ENCODE peak calls at places on chromosomes 4 and X, in six cellular contexts. F is COR-L47; S is stimulated activated CD4-positive, alpha-beta T cell treated with anti-CD3 and anti-CD28 coated beads, Interleukin-2, amount 100 ng/mL, for 4 hours; A is substantia nigra; M is GM20000; N is stimulated activated CD8-positive, alpha-beta memory T cell treated with anti-CD3 and anti-CD28 coated beads, Interleukin-2, amount 100 ng/mL, for 1 hour. O is an unnamed sample.

GRCh38 chrX:153775631-153776595 is 4.9 kb upstream of the SRPK3 start:
- DNase-seq in A (no peak), S (no peak), M (peak; percentile 26), N (no peak), F (no peak), O (no peak)

GRCh38 chr4:21986312-21986711 is 37.7 kb upstream of the KCNIP4 start:
- DNase-seq in S (no peak), F (no peak), M (no peak), N (no peak), A (no peak), O (no peak)

GRCh38 chr4:140330311-140330900 is 43.0 kb upstream of the SCOC start:
- DNase-seq in S (no peak), A (no peak), N (no peak), M (no peak), F (no peak), O (no peak)

GRCh38 chr4:140971077-140971792 is 162.0 kb downstream of the RNF150 start:
- DNase-seq in F (no peak), S (no peak), M (no peak), N (no peak), A (no peak), O (no peak)

GRCh38 chr4:42501624-42502401 is 104.5 kb downstream of the SHISA3 start:
- DNase-seq in A (no peak), S (no peak), F (peak; percentile 32), M (no peak), N (no peak), O (no peak)

GRCh38 chr4:149549911-149550310 is 265.7 kb downstream of the IQCM start:
- DNase-seq in N (no peak), A (no peak), M (no peak), F (no peak), S (no peak), O (no peak)

GRCh38 chrX:153775293-153775595 is 5.6 kb upstream of the SRPK3 start:
- DNase-seq in A (no peak), N (no peak), F (no peak), S (no peak), M (no peak), O (no peak)

GRCh38 chr4:99790796-99791617 is 25.6 kb upstream of the DAPP1 start:
- DNase-seq in M (no peak), N (no peak), A (no peak), S (no peak), F (peak; percentile 88), O (no peak)

GRCh38 chrX:36986231-36986630 is 21.9 kb upstream of the FAM47C start:
- DNase-seq in N (no peak), A (no peak), F (no peak), S (no peak), M (no peak), O (no peak)

GRCh38 chrX:46279925-46280313 is 265.3 kb downstream of the ZNF674 start:
- DNase-seq in N (no peak), S (no peak), M (no peak), A (no peak), F (no peak), O (no peak)

GRCh38 chrX:10854594-10854993 is 234.2 kb upstream of the MID1 start:
- DNase-seq in M (no peak), F (no peak), A (no peak), N (no peak), S (no peak), O (no peak)

GRCh38 chr4:164614999-164615398 is 138.9 kb upstream of the SMIM31 start:
- DNase-seq in S (no peak), M (no peak), F (no peak), N (no peak), A (no peak), O (no peak)

GRCh38 chr4:89598602-89599001 is 238.4 kb downstream of the SNCA start:
- DNase-seq in F (peak; percentile 18), A (no peak), S (no peak), N (no peak), M (no peak), O (no peak)

GRCh38 chrX:134803551-134804183 is 145.4 kb upstream of the PLAC1 start:
- DNase-seq in N (no peak), M (peak; percentile 33), F (no peak), S (no peak), A (no peak), O (peak; percentile 53)

GRCh38 chrX:50877310-50877709 is 33.2 kb upstream of the BMP15 start:
- DNase-seq in A (no peak), N (no peak), S (no peak), F (no peak), M (no peak), O (no peak)

GRCh38 chr4:183987987-183988392 is 82.9 kb downstream of the STOX2 start:
- DNase-seq in M (no peak), S (no peak), N (no peak), A (no peak), F (peak; percentile 51), O (no peak)

GRCh38 chr4:27524224-27524623 is 663.6 kb downstream of the STIM2 start:
- DNase-seq in N (no peak), S (no peak), F (no peak), M (no peak), A (no peak), O (no peak)

GRCh38 chr4:57492479-57492878 is 382.3 kb upstream of the IGFBP7 start:
- DNase-seq in N (no peak), M (no peak), S (no peak), F (no peak), A (no peak), O (no peak)

GRCh38 chr4:184961693-184962092 is 56.6 kb upstream of the HELT start:
- DNase-seq in S (no peak), A (no peak), N (no peak), F (peak; percentile 25), M (no peak), O (no peak)

GRCh38 chrX:12791253-12792228 is at the start of gene PRPS2:
- DNase-seq in F (peak; percentile 35), S (peak; percentile 60), A (no peak), M (peak; percentile 87), N (peak; percentile 34), O (peak; percentile 85)

GRCh38 chr4:54255881-54256280 is 26.8 kb downstream of the PDGFRA start:
- DNase-seq in A (no peak), S (no peak), M (no peak), N (no peak), F (no peak), O (no peak)

GRCh38 chr4:157128395-157128794 is 52.4 kb downstream of the GLRB start:
- DNase-seq in N (no peak), F (peak; percentile 18), M (no peak), A (no peak), S (no peak), O (no peak)

GRCh38 chrX:96182366-96182765 is 502.3 kb upstream of the DIAPH2 start:
- DNase-seq in N (no peak), S (no peak), A (no peak), M (no peak), F (no peak), O (no peak)

GRCh38 chr4:138398297-138398696 is 156.1 kb upstream of the SLC7A11 start:
- DNase-seq in F (peak; percentile 94), A (no peak), S (no peak), N (no peak), M (no peak), O (no peak)

GRCh38 chr4:26787461-26788340 is 72.9 kb upstream of the STIM2 start:
- DNase-seq in A (no peak), N (no peak), F (peak; percentile 77), S (peak; percentile 4), M (no peak), O (no peak)

GRCh38 chr4:187444061-187444460 is 551.5 kb upstream of the ZFP42 start:
- DNase-seq in N (no peak), M (no peak), S (no peak), F (no peak), A (no peak), O (no peak)

GRCh38 chrX:6448003-6448402 is 86.9 kb downstream of the VCX3A start:
- DNase-seq in A (no peak), S (no peak), F (no peak), M (no peak), N (no peak), O (no peak)

GRCh38 chr4:154908168-154908567 is 127.1 kb downstream of the RBM46 start:
- DNase-seq in A (no peak), S (no peak), N (no peak), F (no peak), M (no peak), O (no peak)

GRCh38 chr4:75653845-75654503 is 19.2 kb downstream of the G3BP2 start:
- DNase-seq in A (no peak), N (no peak), S (no peak), M (no peak), F (peak; percentile 31), O (no peak)

GRCh38 chr4:4840351-4840750 is 19.1 kb upstream of the MSX1 start:
- DNase-seq in N (no peak), A (no peak), S (no peak), M (no peak), F (no peak), O (no peak)

GRCh38 chr4:168907119-168907698 is 102.8 kb downstream of the CBR4 start:
- DNase-seq in N (no peak), M (no peak), F (no peak), A (no peak), S (no peak), O (no peak)

O was measured in GM13976.